ENCODE peak calls at places on chromosomes 13 and 19, in nine cellular contexts. B, D, Z, J, W, Q, R, I and Y are unnamed samples.

GRCh38 chr13:51942189-51942588 is 69.1 kb downstream of the ATP7B start:
- DNase-seq in B (no peak), D (no peak), Z (peak), J (no peak), W (no peak), Q (no peak), R (no peak), I (no peak), Y (no peak)

GRCh38 chr19:4518345-4519171 is at the start of gene PLIN4:
- DNase-seq in B (peak), D (peak), Z (no peak), J (peak), W (no peak), Q (no peak), R (no peak), I (peak), Y (no peak)

GRCh38 chr13:80341771-80342271 is 895 bp upstream of the SPRY2 start:
- DNase-seq in B (peak), D (peak), Z (no peak), J (no peak), W (no peak), Q (no peak), R (no peak), I (peak), Y (peak)

GRCh38 chr13:89057862-89058261 is 1386.7 kb downstream of the SLITRK5 start:
- DNase-seq in B (no peak), D (no peak), Z (no peak), J (no peak), W (no peak), Q (no peak), R (no peak), I (no peak), Y (no peak)

GRCh38 chr13:79741006-79741405 is 260.1 kb downstream of the NDFIP2 start:
- DNase-seq in B (no peak), D (no peak), Z (no peak), J (peak), W (no peak), Q (no peak), R (no peak), I (no peak), Y (no peak)

GRCh38 chr13:58843567-58843966 is 1212.0 kb downstream of the PCDH17 start:
- DNase-seq in B (no peak), D (no peak), Z (no peak), J (no peak), W (no peak), Q (no peak), R (no peak), I (no peak), Y (no peak)

GRCh38 chr19:44698492-44699201 is at the start of gene CEACAM16:
- DNase-seq in B (no peak), D (no peak), Z (no peak), J (no peak), W (no peak), Q (no peak), R (no peak), I (no peak), Y (no peak)

GRCh38 chr13:112928020-112928931 is 40.7 kb upstream of the MCF2L start:
- DNase-seq in B (no peak), D (no peak), Z (no peak), J (no peak), W (no peak), Q (no peak), R (no peak), I (no peak), Y (no peak)

GRCh38 chr19:15210323-15210774 is 9.6 kb upstream of the NOTCH3 start:
- DNase-seq in B (no peak), D (no peak), Z (no peak), J (peak), W (peak), Q (peak), R (no peak), I (peak), Y (no peak)

GRCh38 chr13:77267362-77267761 is 59.5 kb downstream of the MYCBP2 start:
- DNase-seq in B (no peak), D (no peak), Z (no peak), J (peak), W (no peak), Q (no peak), R (no peak), I (no peak), Y (no peak)

GRCh38 chr13:46633416-46633815 is 80.4 kb downstream of the LRCH1 start:
- DNase-seq in B (peak), D (no peak), Z (no peak), J (peak), W (peak), Q (no peak), R (no peak), I (no peak), Y (no peak)

GRCh38 chr13:110092869-110093268 is 214.1 kb downstream of the COL4A1 start:
- DNase-seq in B (no peak), D (no peak), Z (no peak), J (peak), W (no peak), Q (no peak), R (no peak), I (no peak), Y (no peak)

GRCh38 chr13:61410669-61411297 is 4.9 kb downstream of the PCDH20 start:
- DNase-seq in B (peak), D (no peak), Z (no peak), J (no peak), W (peak), Q (peak), R (no peak), I (no peak), Y (no peak)

GRCh38 chr13:73972503-73972902 is 161.7 kb downstream of the KLF12 start:
- DNase-seq in B (no peak), D (no peak), Z (no peak), J (no peak), W (no peak), Q (no peak), R (no peak), I (no peak), Y (no peak)

GRCh38 chr19:10884273-10884672 is 12.9 kb downstream of the CARM1 start:
- DNase-seq in B (no peak), D (no peak), Z (no peak), J (peak), W (peak), Q (no peak), R (no peak), I (no peak), Y (no peak)